ENCODE peak calls at places on chromosomes 3 and 15, in ten cellular contexts. B, J, A, N, F, M, R, U, O and H are unnamed samples.

GRCh38 chr3:52530918-52531635 is 2.6 kb downstream of the NT5DC2 start:
- DNase-seq in B (no peak), J (no peak), A (no peak), N (no peak), F (no peak), M (no peak), R (no peak), U (no peak), O (peak; percentile 68), H (peak; percentile 74)

GRCh38 chr3:46122046-46122445 is 86.1 kb downstream of the CCR1 start:
- DNase-seq in B (no peak), J (no peak), A (no peak), N (no peak), F (no peak), M (no peak), R (no peak), U (no peak), O (no peak), H (no peak)

GRCh38 chr3:197023241-197023997 is 6.2 kb downstream of the MELTF start:
- DNase-seq in B (no peak), J (no peak), A (no peak), N (no peak), F (no peak), M (no peak), R (no peak), U (no peak), O (no peak), H (no peak)

GRCh38 chr3:3191675-3192480 is 12.4 kb upstream of the CRBN start:
- DNase-seq in B (no peak), J (no peak), A (no peak), N (no peak), F (no peak), M (peak; percentile 8), R (no peak), U (peak; percentile 46), O (no peak), H (no peak)

GRCh38 chr3:152470893-152471292 is 202.2 kb downstream of the MBNL1 start:
- DNase-seq in B (no peak), J (no peak), A (no peak), N (no peak), F (no peak), M (peak; percentile 15), R (no peak), U (no peak), O (no peak), H (no peak)

GRCh38 chr3:112353365-112353764 is 20.4 kb downstream of the CD200 start:
- DNase-seq in B (no peak), J (no peak), A (no peak), N (no peak), F (no peak), M (no peak), R (no peak), U (no peak), O (no peak), H (no peak)

GRCh38 chr3:13539671-13540070 is 9.3 kb upstream of the FBLN2 start:
- DNase-seq in B (no peak), J (no peak), A (no peak), N (no peak), F (no peak), M (no peak), R (peak; percentile 70), U (peak; percentile 54), O (no peak), H (no peak)

GRCh38 chr3:125033135-125033534 is 22.7 kb downstream of the HEG1 start:
- DNase-seq in B (no peak), J (no peak), A (no peak), N (no peak), F (no peak), M (no peak), R (no peak), U (no peak), O (no peak), H (no peak)

GRCh38 chr3:44098666-44099065 is 143.0 kb upstream of the TOPAZ1 start:
- DNase-seq in B (no peak), J (no peak), A (no peak), N (no peak), F (peak; percentile 51), M (no peak), R (no peak), U (no peak), O (no peak), H (no peak)

GRCh38 chr3:128242818-128243601 is 89.7 kb downstream of the EEFSEC start:
- DNase-seq in B (no peak), J (peak; percentile 28), A (no peak), N (no peak), F (no peak), M (no peak), R (peak; percentile 12), U (no peak), O (no peak), H (no peak)

GRCh38 chr3:56889131-56889530 is 87.4 kb upstream of the ARHGEF3 start:
- DNase-seq in B (no peak), J (no peak), A (no peak), N (no peak), F (no peak), M (no peak), R (no peak), U (no peak), O (no peak), H (no peak)

GRCh38 chr3:19901918-19902317 is 32.1 kb downstream of the EFHB start:
- DNase-seq in B (no peak), J (peak; percentile 35), A (no peak), N (no peak), F (no peak), M (no peak), R (peak; percentile 5), U (no peak), O (no peak), H (no peak)

GRCh38 chr15:97504031-97504430 is 456.5 kb upstream of the ARRDC4 start:
- DNase-seq in B (no peak), J (peak; percentile 83), A (peak; percentile 4), N (no peak), F (no peak), M (no peak), R (no peak), U (no peak), O (no peak), H (no peak)

GRCh38 chr3:63656791-63657190 is 4.3 kb downstream of the SNTN start:
- DNase-seq in B (no peak), J (no peak), A (no peak), N (no peak), F (no peak), M (no peak), R (peak; percentile 91), U (no peak), O (no peak), H (no peak)

GRCh38 chr3:194102436-194102835 is 33.5 kb upstream of the HES1 start:
- DNase-seq in B (no peak), J (no peak), A (no peak), N (no peak), F (no peak), M (no peak), R (no peak), U (no peak), O (no peak), H (no peak)
- H3K27ac ChIP-seq in B (no peak overlapping the region), J (no peak overlapping the region), A (peak overlapping the region; percentile 74), N (no peak overlapping the region), F (no peak overlapping the region), M (no peak overlapping the region), R (no peak overlapping the region), U (no peak overlapping the region), O (no peak overlapping the region), H (no peak overlapping the region)

GRCh38 chr3:105869982-105870381 is 1.2 kb upstream of the CBLB start:
- DNase-seq in B (no peak), J (no peak), A (no peak), N (no peak), F (no peak), M (no peak), R (no peak), U (no peak), O (no peak), H (no peak)
- H3K4me3 ChIP-seq in B (no peak overlapping the region), J (peak overlapping the region; percentile 99), A (peak overlapping the region; percentile 79), N (peak overlapping the region; percentile 88), F (peak overlapping the region; percentile 80), M (peak overlapping the region; percentile 91), R (peak overlapping the region; percentile 90), U (peak overlapping the region; percentile 76), O (peak overlapping the region; percentile 96), H (peak overlapping the region; percentile 91)

GRCh38 chr3:103167850-103168249 is 733.0 kb downstream of the ZPLD1 start:
- DNase-seq in B (no peak), J (no peak), A (no peak), N (no peak), F (no peak), M (no peak), R (no peak), U (no peak), O (no peak), H (no peak)

GRCh38 chr3:103173940-103174339 is 739.1 kb downstream of the ZPLD1 start:
- DNase-seq in B (no peak), J (no peak), A (no peak), N (no peak), F (no peak), M (no peak), R (no peak), U (no peak), O (no peak), H (no peak)

GRCh38 chr3:103170651-103171050 is 735.8 kb downstream of the ZPLD1 start:
- DNase-seq in B (no peak), J (no peak), A (no peak), N (no peak), F (no peak), M (no peak), R (no peak), U (no peak), O (no peak), H (no peak)

GRCh38 chr3:103166890-103167289 is 732.1 kb downstream of the ZPLD1 start:
- DNase-seq in B (no peak), J (no peak), A (no peak), N (no peak), F (no peak), M (no peak), R (no peak), U (no peak), O (no peak), H (no peak)

GRCh38 chr3:103169289-103169688 is 734.5 kb downstream of the ZPLD1 start:
- DNase-seq in B (no peak), J (no peak), A (no peak), N (no peak), F (no peak), M (no peak), R (no peak), U (no peak), O (no peak), H (no peak)
- H3K27ac ChIP-seq in B (no peak overlapping the region), J (no peak overlapping the region), A (no peak overlapping the region), N (no peak overlapping the region), F (no peak overlapping the region), M (no peak overlapping the region), R (no peak overlapping the region), U (no peak overlapping the region), O (no peak overlapping the region), H (no peak overlapping the region)

DNA sequence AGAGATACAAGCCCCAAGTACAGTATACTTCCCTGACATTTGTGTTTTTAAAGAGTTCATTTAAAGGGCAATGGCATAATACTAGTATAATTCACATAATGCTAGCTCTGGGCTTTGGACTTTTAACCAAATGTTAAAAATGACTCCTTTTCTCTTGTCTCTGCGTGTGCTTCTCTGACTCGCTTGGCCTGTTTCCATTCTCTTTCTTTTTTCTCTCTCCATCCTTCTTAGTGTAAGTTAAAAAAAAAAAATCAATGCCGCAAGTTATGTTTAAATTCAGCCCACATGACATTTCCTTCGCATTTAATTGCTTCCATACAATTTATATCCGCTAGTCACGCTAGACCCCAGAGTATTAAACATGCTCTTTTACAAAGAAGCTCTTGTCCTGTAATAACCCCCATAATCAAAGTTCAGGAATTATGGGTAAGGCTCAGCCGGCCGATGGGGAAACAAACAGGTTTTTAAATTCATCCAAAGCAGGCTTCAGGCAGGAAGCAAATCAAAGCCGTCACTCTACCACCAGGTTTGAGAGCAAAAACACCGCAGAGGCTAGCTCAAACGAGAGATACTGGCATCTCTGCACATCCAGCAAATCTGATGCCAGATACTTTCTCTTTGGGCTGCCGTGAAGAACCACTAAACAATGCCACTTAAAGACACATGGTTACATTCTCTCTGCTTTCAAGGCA is 19.3 kb downstream of the WWTR1 start:
- DNase-seq in B (no peak), J (no peak), A (no peak), N (no peak), F (no peak), M (no peak), R (peak; percentile 82), U (no peak), O (no peak), H (no peak)
- H3K4me3 ChIP-seq in B (no peak overlapping the region), J (no peak overlapping the region), A (no peak overlapping the region), N (no peak overlapping the region), F (no peak overlapping the region), M (no peak overlapping the region), R (peak overlapping the region; percentile 76), U (no peak overlapping the region), O (peak overlapping the region; percentile 51), H (peak overlapping the region; percentile 54)